ENCODE peak calls at places on chromosomes 12 and 14, in six cellular contexts. C is upper lobe of right lung; T is activated naive CD4-positive, alpha-beta T cell; O is stimulated activated CD4-positive, alpha-beta T cell treated with anti-CD3 and anti-CD28 coated beads, Interleukin-4, amount 100 ng/mL, for 4 hours; S is 8988T; Q is MV-4-11. E is an unnamed sample.

GRCh38 chr14:54579606-54580005 is 12.7 kb downstream of the SAMD4A start:
- DNase-seq in T (no peak), Q (no peak), S (no peak), O (no peak), C (no peak), E (no peak)

GRCh38 chr14:96086574-96087077 is 47.5 kb downstream of the C14orf132 start:
- DNase-seq in S (no peak), Q (no peak), O (no peak), T (no peak), C (no peak), E (peak)

GRCh38 chr14:90193925-90194324 is 62.4 kb upstream of the PSMC1 start:
- DNase-seq in Q (no peak), O (no peak), T (no peak), C (no peak), S (no peak), E (peak)

GRCh38 chr12:11755311-11755930 is 105.9 kb downstream of the ETV6 start:
- DNase-seq in C (no peak), S (no peak), T (no peak), O (no peak), Q (no peak), E (no peak)

GRCh38 chr14:105050551-105050897 is 14.7 kb downstream of the GPR132 start:
- DNase-seq in Q (no peak), C (peak), S (no peak), O (no peak), T (no peak), E (peak)

GRCh38 chr14:77041837-77042557 is 13.5 kb upstream of the IRF2BPL start:
- DNase-seq in T (no peak), S (no peak), Q (peak), O (no peak), C (no peak), E (peak)

GRCh38 chr14:32186248-32186647 is 15.6 kb upstream of the RNU6-7 start:
- DNase-seq in O (no peak), S (no peak), Q (no peak), T (no peak), C (no peak), E (no peak)

GRCh38 chr14:103313704-103314103 is 20.3 kb upstream of the EIF5 start:
- DNase-seq in O (no peak), Q (no peak), T (no peak), S (no peak), C (no peak), E (no peak)

GRCh38 chr14:102346645-102347044 is 16.0 kb downstream of the CINP start:
- DNase-seq in S (no peak), C (no peak), T (no peak), Q (no peak), O (no peak), E (no peak)

GRCh38 chr12:85833558-85833957 is 2.7 kb downstream of the RASSF9 start:
- DNase-seq in O (no peak), C (no peak), S (no peak), Q (no peak), T (no peak), E (no peak)

GRCh38 chr12:96068636-96069035 is 33.2 kb upstream of the LTA4H start:
- DNase-seq in O (no peak), Q (no peak), S (no peak), T (no peak), C (no peak), E (no peak)

GRCh38 chr12:64450057-64450640 is 1.8 kb upstream of the TBK1 start:
- DNase-seq in T (no peak), Q (no peak), O (no peak), C (no peak), S (no peak), E (no peak)

GRCh38 chr14:74867673-74868072 is 8.3 kb downstream of the PROX2 start:
- DNase-seq in Q (peak), S (no peak), C (no peak), O (peak), T (peak), E (no peak)

GRCh38 chr14:47790477-47790876 is 115.1 kb upstream of the MDGA2 start:
- DNase-seq in O (no peak), T (no peak), C (no peak), S (no peak), Q (no peak), E (no peak)

GRCh38 chr14:89386214-89386886 is 30.7 kb downstream of the FOXN3 start:
- DNase-seq in O (no peak), T (no peak), Q (no peak), S (no peak), C (no peak), E (no peak)

GRCh38 chr12:132319991-132320570 is 9.3 kb downstream of the GALNT9 start:
- DNase-seq in C (no peak), S (no peak), Q (no peak), O (no peak), T (no peak), E (no peak)

GRCh38 chr12:88922816-88923215 is 342.5 kb upstream of the KITLG start:
- DNase-seq in T (no peak), C (no peak), O (no peak), Q (no peak), S (no peak), E (no peak)

GRCh38 chr12:88805286-88805685 is 225.0 kb upstream of the KITLG start:
- DNase-seq in S (no peak), O (no peak), Q (peak), C (no peak), T (no peak), E (peak)

GRCh38 chr12:120761581-120761980 is 36.0 kb downstream of the ACADS start:
- DNase-seq in O (no peak), Q (no peak), S (no peak), T (no peak), C (no peak), E (peak)

GRCh38 chr12:40338071-40338470 is 113.3 kb downstream of the LRRK2 start:
- DNase-seq in T (no peak), O (no peak), Q (no peak), C (no peak), S (no peak), E (no peak)

GRCh38 chr12:43969882-43970281 is 134.0 kb downstream of the TMEM117 start:
- DNase-seq in O (no peak), T (no peak), Q (no peak), S (no peak), C (no peak), E (peak)

GRCh38 chr12:49872781-49873181 is 29.9 kb upstream of the BCDIN3D start:
- DNase-seq in C (no peak), O (no peak), S (no peak), Q (no peak), T (no peak), E (no peak)

GRCh38 chr14:22268875-22269274 is 320.1 kb downstream of the DAD1 start:
- DNase-seq in C (no peak), O (no peak), S (no peak), Q (no peak), T (no peak), E (peak)

GRCh38 chr12:112575559-112576067 is 156.9 kb downstream of the PTPN11 start:
- DNase-seq in C (no peak), S (no peak), T (no peak), Q (no peak), O (no peak), E (no peak)

GRCh38 chr12:124361074-124361965 is 66.4 kb downstream of the RFLNA start:
- DNase-seq in T (no peak), O (no peak), Q (no peak), C (no peak), S (no peak), E (no peak)

E was measured in trophoblast cell.